ENCODE peak calls at places on chromosome X, in four cellular contexts. V is A549, Q is ovary, B is GM12878. D is an unnamed sample.

GRCh38 chrX:144333429-144333828 is 449.6 kb downstream of the UBE2NL start:
- DNase-seq in V (no peak), Q (no peak), B (no peak), D (no peak)

GRCh38 chrX:26788402-26788998 is 572.5 kb downstream of the MAGEB5 start:
- DNase-seq in V (no peak), Q (no peak), B (no peak), D (no peak)

GRCh38 chrX:48834383-48834709 is 1.1 kb downstream of the PCSK1N start:
- DNase-seq in V (peak; percentile 15), Q (no peak), B (no peak), D (peak; percentile 44)

GRCh38 chrX:38278682-38279081 is 48.6 kb downstream of the RPGR start:
- DNase-seq in V (no peak), Q (no peak), B (no peak), D (no peak)

GRCh38 chrX:44744828-44745227 is 99.0 kb upstream of the DUSP21 start:
- DNase-seq in V (no peak), Q (no peak), B (no peak), D (no peak)

GRCh38 chrX:71103110-71103983 is 3.2 kb downstream of the CXorf65 start:
- DNase-seq in V (no peak), Q (no peak), B (no peak), D (peak; percentile 64)

GRCh38 chrX:147912093-147912801 is 528 bp downstream of the FMR1 start:
- DNase-seq in V (peak; percentile 31), Q (peak; percentile 59), B (no peak), D (peak; percentile 44)

GRCh38 chrX:47217121-47217851 is 1.2 kb upstream of the CDK16 start:
- DNase-seq in V (no peak), Q (peak; percentile 56), B (no peak), D (peak; percentile 49)

GRCh38 chrX:133660356-133660755 is 245.1 kb upstream of the GPC4 start:
- DNase-seq in V (no peak), Q (no peak), B (no peak), D (no peak)

GRCh38 chrX:103396660-103397059 is 20.3 kb downstream of the BEX3 start:
- DNase-seq in V (no peak), Q (no peak), B (no peak), D (no peak)

GRCh38 chrX:103396186-103396585 is 19.8 kb downstream of the BEX3 start:
- DNase-seq in V (no peak), Q (no peak), B (no peak), D (no peak)

GRCh38 chrX:103399744-103400143 is 23.4 kb downstream of the BEX3 start:
- DNase-seq in V (no peak), Q (no peak), B (no peak), D (no peak)

GRCh38 chrX:103397707-103398106 is 21.4 kb downstream of the BEX3 start:
- DNase-seq in V (no peak), Q (no peak), B (no peak), D (no peak)

DNA sequence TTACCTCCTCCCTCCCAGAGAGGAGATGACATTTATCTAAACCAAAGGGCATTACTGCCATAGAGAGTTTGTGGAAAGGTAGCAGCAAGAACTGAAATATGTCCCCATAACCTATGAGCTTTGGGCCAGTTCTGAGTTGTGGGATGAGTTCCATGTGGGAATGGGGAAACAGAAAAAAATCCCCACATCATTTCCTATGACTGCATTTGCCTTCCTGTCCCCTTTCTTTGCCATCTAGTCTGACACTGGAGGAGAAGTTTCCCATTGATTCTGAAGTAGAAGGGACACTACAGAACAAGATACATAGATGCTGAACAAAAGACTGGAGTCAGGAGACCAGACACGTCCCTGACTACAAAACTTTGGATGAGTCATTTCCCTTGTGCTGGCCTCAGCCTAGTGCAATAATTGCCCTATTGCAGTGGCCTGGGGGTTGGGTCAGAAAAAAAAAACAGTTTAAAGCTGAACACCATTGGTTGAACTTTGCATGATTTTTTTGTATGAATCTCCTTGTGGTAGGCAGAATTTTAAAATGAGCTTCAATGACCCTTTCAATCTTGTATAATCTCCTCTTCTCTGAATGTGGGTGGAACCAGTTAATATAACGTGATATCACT is 22.1 kb downstream of the BEX3 start:
- DNase-seq in V (peak; percentile 64), Q (no peak), B (no peak), D (no peak)
- TF ChIP-seq EP300 in V (no peak), Q (no peak), B (no peak), D (no peak)

GRCh38 chrX:129139837-129140679 is 383.2 kb downstream of the SMARCA1 start:
- DNase-seq in V (peak; percentile 78), Q (no peak), B (no peak), D (no peak)
- TF ChIP-seq EP300 in V (no peak), Q (no peak), B (no peak), D (no peak)

GRCh38 chrX:16725067-16725466 is 5.7 kb downstream of the SYAP1 start:
- DNase-seq in V (no peak), Q (no peak), B (no peak), D (no peak)

GRCh38 chrX:16718824-16719333 is 533 bp upstream of the SYAP1 start:
- DNase-seq in V (no peak), Q (no peak), B (no peak), D (no peak)

GRCh38 chrX:16714504-16714903 is 2.0 kb upstream of the CTPS2 start:
- DNase-seq in V (no peak), Q (no peak), B (no peak), D (no peak)

GRCh38 chrX:16722481-16722880 is 3.1 kb downstream of the SYAP1 start:
- DNase-seq in V (no peak), Q (no peak), B (no peak), D (no peak)

DNA sequence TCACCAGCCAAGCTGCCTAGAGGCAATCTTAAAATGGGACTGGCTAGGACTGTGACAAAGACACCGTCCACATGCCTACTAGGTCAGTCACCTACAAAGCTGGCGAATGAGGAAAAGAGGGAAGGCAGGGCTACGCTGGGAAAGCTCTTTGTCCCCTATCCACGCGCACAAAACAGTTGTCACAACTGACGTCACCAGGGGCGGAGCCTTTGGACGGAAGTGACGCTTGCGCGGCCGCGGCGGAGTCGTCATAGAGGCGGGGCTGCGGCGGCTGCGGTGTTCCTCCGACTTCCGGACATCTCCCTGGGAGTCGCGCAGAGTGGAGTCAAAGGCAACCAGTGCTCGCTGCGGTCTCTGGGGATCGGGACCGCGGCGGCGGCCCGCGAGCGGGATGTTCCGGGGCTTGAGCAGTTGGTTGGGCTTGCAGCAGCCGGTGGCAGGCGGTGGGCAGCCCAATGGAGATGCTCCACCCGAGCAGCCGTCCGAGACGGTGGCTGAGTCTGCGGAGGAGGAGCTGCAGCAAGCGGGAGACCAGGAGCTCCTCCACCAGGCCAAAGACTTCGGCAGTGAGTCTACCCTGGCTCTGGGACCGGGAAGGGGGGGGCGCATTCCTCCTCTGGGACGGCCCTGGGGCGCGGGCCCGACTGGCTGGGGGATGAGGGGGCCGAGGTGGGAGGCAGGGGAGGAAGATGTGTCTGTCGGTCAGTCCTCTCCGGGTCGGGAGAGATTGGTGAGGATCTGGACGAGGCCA is at the start of gene SYAP1:
- DNase-seq in V (peak; percentile 98), Q (peak; percentile 99), B (peak; percentile 78), D (peak; percentile 90)
- TF ChIP-seq EP300 in V (no peak), Q (peak; percentile 73), B (peak; percentile 86), D (no peak)

GRCh38 chrX:124347242-124347641 is 879 bp downstream of the SH2D1A start:
- DNase-seq in V (no peak), Q (no peak), B (no peak), D (no peak)

GRCh38 chrX:124349054-124349453 is 2.7 kb downstream of the SH2D1A start:
- DNase-seq in V (no peak), Q (no peak), B (no peak), D (no peak)

GRCh38 chrX:124346877-124347241 is 496 bp downstream of the SH2D1A start:
- DNase-seq in V (no peak), Q (no peak), B (no peak), D (no peak)

GRCh38 chrX:124346064-124346876 is at the start of gene SH2D1A:
- DNase-seq in V (no peak), Q (no peak), B (no peak), D (no peak)

DNA sequence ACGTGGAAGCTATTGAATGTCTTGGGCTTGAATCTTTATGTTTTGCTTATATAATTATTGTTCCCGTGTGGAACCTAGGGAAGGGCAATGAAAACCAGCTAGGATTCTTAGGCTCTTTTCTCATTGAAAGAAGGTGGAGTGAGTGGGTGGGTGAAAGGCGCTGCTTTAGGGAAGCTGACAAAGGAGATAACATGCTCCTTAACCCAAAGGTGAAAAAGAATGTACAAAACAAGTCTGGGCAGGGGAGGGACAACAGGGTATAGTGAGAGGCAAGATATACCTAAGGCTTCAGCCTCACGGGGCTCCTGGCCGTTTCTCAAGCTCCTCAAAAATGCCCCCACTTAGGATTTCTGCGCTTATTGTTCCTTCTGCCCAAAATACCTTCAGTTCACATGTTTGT is 1.8 kb downstream of the SH2D1A start:
- DNase-seq in V (no peak), Q (no peak), B (no peak), D (no peak)
- TF ChIP-seq EP300 in V (no peak), Q (no peak), B (no peak), D (no peak)

GRCh38 chrX:101407748-101408529 is at the start of the genes GLA and HNRNPH2:
- DNase-seq in V (peak; percentile 99), Q (peak; percentile 90), B (peak; percentile 98), D (peak; percentile 86)
- TF ChIP-seq EP300 in V (no peak), Q (peak; percentile 76), B (peak; percentile 41), D (no peak)